ENCODE peak calls at places on chromosome 11, in ten cellular contexts. I is activated T-cell treated with anti-CD3 and anti-CD28 coated beads, Interleukin-2, amount 50 U/mL, for 72 hours; C is upper lobe of right lung; F is GM06990; T is endothelial cell; U is NCI-H1105 treated with DMSO at 0.1 percent for 48 hours; O is C1 segment of cervical spinal cord; S is RWPE1; L is AML-193; V is activated CD4-positive, alpha-beta memory T cell treated with anti-CD3 and anti-CD28 coated beads, Interleukin-2, amount 10 ng/mL, durations not matched to agents 7 days and 5 days. E is an unnamed sample.
A peak's percentile ranks its signal among the peaks of the same experiment; 100 is the strongest.

GRCh38 chr11:134561348-134561720 is 149.3 kb upstream of the B3GAT1 start:
- DNase-seq in I (no peak), C (peak; percentile 48), F (no peak), T (no peak), U (no peak), O (no peak), S (no peak), L (no peak), V (peak; percentile 10), E (no peak)

GRCh38 chr11:61947486-61948210 is 2.5 kb upstream of the BEST1 start:
- DNase-seq in I (peak; percentile 75), C (peak; percentile 82), F (no peak), T (peak; percentile 83), U (peak; percentile 76), O (peak; percentile 65), S (peak; percentile 81), L (peak; percentile 70), V (peak; percentile 73), E (peak; percentile 86)

GRCh38 chr11:120578591-120579154 is 67.1 kb downstream of the GRIK4 start:
- DNase-seq in I (no peak), C (no peak), F (no peak), T (no peak), U (no peak), O (no peak), S (no peak), L (no peak), V (no peak), E (no peak)

GRCh38 chr11:118152552-118153471 is at the start of gene SCN4B:
- DNase-seq in I (peak; percentile 36), C (peak; percentile 82), F (no peak), T (peak; percentile 62), U (peak; percentile 89), O (no peak), S (peak; percentile 69), L (no peak), V (no peak), E (peak; percentile 27)

GRCh38 chr11:76243157-76243556 is 36.9 kb upstream of the WNT11 start:
- DNase-seq in I (no peak), C (no peak), F (no peak), T (peak; percentile 30), U (no peak), O (no peak), S (no peak), L (no peak), V (no peak), E (no peak)

GRCh38 chr11:91538065-91538464 is 686.6 kb upstream of the FAT3 start:
- DNase-seq in I (no peak), C (no peak), F (no peak), T (no peak), U (no peak), O (no peak), S (no peak), L (no peak), V (no peak), E (no peak)

GRCh38 chr11:17221968-17222367 is 14.2 kb upstream of the PIK3C2A start:
- DNase-seq in I (no peak), C (no peak), F (no peak), T (no peak), U (no peak), O (no peak), S (no peak), L (peak; percentile 65), V (no peak), E (no peak)

GRCh38 chr11:115226556-115226955 is 277.7 kb downstream of the CADM1 start:
- DNase-seq in I (no peak), C (no peak), F (no peak), T (peak; percentile 3), U (no peak), O (no peak), S (no peak), L (no peak), V (no peak), E (no peak)

GRCh38 chr11:114399903-114400221 is 449 bp downstream of the C11orf71 start:
- DNase-seq in I (no peak), C (peak; percentile 87), F (no peak), T (peak; percentile 53), U (peak; percentile 73), O (no peak), S (peak; percentile 26), L (peak; percentile 28), V (no peak), E (no peak)

GRCh38 chr11:65013692-65014145 is 241 bp upstream of the ARL2 start:
- DNase-seq in I (peak; percentile 94), C (peak; percentile 96), F (peak; percentile 95), T (peak; percentile 93), U (peak; percentile 88), O (peak; percentile 82), S (peak; percentile 86), L (peak; percentile 79), V (peak; percentile 85), E (peak; percentile 85)

GRCh38 chr11:100674212-100674611 is 12.9 kb upstream of the ARHGAP42 start:
- DNase-seq in I (no peak), C (no peak), F (no peak), T (no peak), U (no peak), O (no peak), S (no peak), L (no peak), V (no peak), E (no peak)

GRCh38 chr11:113161671-113162589 is 152.5 kb upstream of the TTC12 start:
- DNase-seq in I (no peak), C (no peak), F (no peak), T (no peak), U (peak; percentile 94), O (no peak), S (no peak), L (no peak), V (no peak), E (no peak)

GRCh38 chr11:11384829-11385228 is 31.8 kb upstream of the CSNK2A3 start:
- DNase-seq in I (no peak), C (no peak), F (no peak), T (no peak), U (no peak), O (no peak), S (no peak), L (no peak), V (no peak), E (no peak)

GRCh38 chr11:16883179-16883578 is 131.0 kb downstream of the PLEKHA7 start:
- DNase-seq in I (no peak), C (no peak), F (no peak), T (no peak), U (no peak), O (no peak), S (peak; percentile 44), L (peak; percentile 47), V (no peak), E (no peak)

GRCh38 chr11:119319702-119320592 is 3.0 kb upstream of the MCAM start:
- DNase-seq in I (no peak), C (no peak), F (no peak), T (peak; percentile 58), U (no peak), O (no peak), S (no peak), L (no peak), V (no peak), E (peak; percentile 77)

GRCh38 chr11:69429716-69430491 is 51.6 kb upstream of the LINC01488 start:
- DNase-seq in I (no peak), C (peak; percentile 51), F (no peak), T (no peak), U (no peak), O (no peak), S (no peak), L (no peak), V (no peak), E (no peak)

GRCh38 chr11:84518601-84519183 is 1108.5 kb downstream of the DLG2 start:
- DNase-seq in I (no peak), C (no peak), F (no peak), T (no peak), U (no peak), O (no peak), S (no peak), L (no peak), V (no peak), E (no peak)